ENCODE peak calls at places on chromosomes 1 and 21, in ten cellular contexts. R is GM19239; S is GM04504; B is NCI-H1930; A is astrocyte; C is skeletal muscle cell; M is Calu3; G is NCI-H187; X is mucosa of descending colon; E is activated T-helper 1 cell treated with anti-CD3 and anti-CD28 coated beads, Interleukin-2, amount 50 U/mL, for 16 hours. K is an unnamed sample.

GRCh38 chr1:76141898-76142297 is 67.4 kb downstream of the ST6GALNAC3 start:
- DNase-seq in S (no peak), X (no peak), M (no peak), B (no peak), E (no peak), G (no peak), R (no peak), A (no peak), C (no peak), K (no peak)

GRCh38 chr1:76281306-76281705 is 206.8 kb downstream of the ST6GALNAC3 start:
- DNase-seq in S (no peak), X (no peak), E (no peak), R (no peak), M (no peak), G (no peak), A (no peak), B (no peak), C (no peak), K (no peak)

GRCh38 chr1:199283814-199284213 is 645.0 kb downstream of the PTPRC start:
- DNase-seq in M (no peak), E (no peak), X (no peak), B (no peak), A (peak; percentile 74), S (no peak), G (no peak), R (no peak), C (no peak), K (no peak)

GRCh38 chr1:91763252-91763651 is 122.7 kb downstream of the TGFBR3 start:
- DNase-seq in S (no peak), R (no peak), E (no peak), C (no peak), B (no peak), A (no peak), X (no peak), M (no peak), G (no peak), K (no peak)

GRCh38 chr1:109802136-109802900 is 38.6 kb upstream of the EPS8L3 start:
- DNase-seq in R (no peak), X (no peak), E (no peak), A (no peak), S (no peak), C (no peak), B (no peak), G (no peak), M (no peak), K (no peak)

GRCh38 chr21:38965910-38966504 is 160.3 kb downstream of the ETS2 start:
- DNase-seq in C (no peak), X (peak; percentile 83), S (no peak), G (peak; percentile 79), E (no peak), B (no peak), A (no peak), M (peak; percentile 79), R (no peak), K (peak; percentile 89)

GRCh38 chr1:61426884-61427283 is 298.1 kb downstream of the TM2D1 start:
- DNase-seq in X (no peak), S (no peak), B (no peak), G (no peak), E (no peak), M (no peak), R (no peak), A (no peak), C (no peak), K (no peak)

GRCh38 chr1:65799601-65800000 is 6.9 kb downstream of the PDE4B start:
- DNase-seq in X (no peak), B (no peak), S (no peak), C (no peak), R (no peak), E (no peak), G (no peak), A (no peak), M (no peak), K (no peak)

GRCh38 chr1:50174101-50174500 is 65.4 kb downstream of the ELAVL4 start:
- DNase-seq in C (no peak), R (no peak), B (no peak), X (no peak), A (no peak), S (no peak), E (no peak), M (no peak), G (no peak), K (no peak)

GRCh38 chr1:151618470-151618869 is 6.6 kb downstream of the SNX27 start:
- DNase-seq in S (no peak), R (no peak), X (no peak), M (no peak), G (no peak), B (no peak), A (no peak), E (no peak), C (no peak), K (peak; percentile 57)

GRCh38 chr1:14037101-14037807 is 337.3 kb downstream of the PRDM2 start:
- DNase-seq in B (no peak), G (no peak), A (peak; percentile 8), S (no peak), R (no peak), C (no peak), M (no peak), E (no peak), X (no peak), K (no peak)

GRCh38 chr1:56473582-56474270 is 105.6 kb downstream of the PLPP3 start:
- DNase-seq in B (no peak), G (no peak), E (no peak), C (no peak), M (no peak), R (no peak), X (no peak), A (peak; percentile 12), S (no peak), K (no peak)

GRCh38 chr21:29477941-29478340 is 179.2 kb downstream of the BACH1 start:
- DNase-seq in C (peak; percentile 51), E (no peak), B (no peak), X (no peak), G (no peak), A (peak; percentile 85), R (no peak), M (no peak), S (no peak), K (no peak)

GRCh38 chr1:99456536-99456935 is 189.4 kb upstream of the PALMD start:
- DNase-seq in C (no peak), R (no peak), A (peak; percentile 60), E (no peak), M (no peak), X (no peak), B (no peak), G (no peak), S (no peak), K (no peak)

GRCh38 chr1:62784509-62785365 is 805 bp downstream of the ATG4C start:
- DNase-seq in X (no peak), E (no peak), M (no peak), B (no peak), R (no peak), G (no peak), S (no peak), A (peak; percentile 15), C (no peak), K (peak; percentile 68)

GRCh38 chr21:42091899-42092508 is 20.9 kb downstream of the UMODL1 start:
- DNase-seq in B (no peak), R (no peak), G (peak; percentile 85), C (no peak), E (no peak), X (peak; percentile 41), A (no peak), S (no peak), M (no peak), K (no peak)

GRCh38 chr1:28860332-28861073 is 48.5 kb downstream of the OPRD1 start:
- DNase-seq in C (no peak), X (no peak), M (peak; percentile 76), R (peak; percentile 58), S (no peak), B (no peak), G (no peak), A (peak; percentile 56), E (no peak), K (no peak)

GRCh38 chr21:45860493-45861155 is 120.9 kb upstream of the COL6A1 start:
- DNase-seq in M (no peak), R (no peak), X (no peak), C (no peak), S (no peak), B (no peak), G (no peak), A (no peak), E (no peak), K (no peak)

GRCh38 chr1:247332901-247333361 is 1.3 kb upstream of the ZNF496 start:
- DNase-seq in B (no peak), S (no peak), C (no peak), M (no peak), X (peak; percentile 61), A (peak; percentile 45), E (no peak), G (no peak), R (no peak), K (no peak)

GRCh38 chr1:45340816-45341215 is 576 bp upstream of the MUTYH start:
- DNase-seq in C (no peak), S (no peak), M (no peak), R (no peak), E (no peak), X (no peak), A (no peak), G (no peak), B (no peak), K (peak; percentile 45)

GRCh38 chr21:22758478-22758877 is 1760.3 kb downstream of the NCAM2 start:
- DNase-seq in M (no peak), R (no peak), E (no peak), C (peak; percentile 15), B (no peak), X (no peak), A (no peak), S (no peak), G (no peak), K (no peak)

GRCh38 chr1:87644500-87645245 is 316.0 kb downstream of the LMO4 start:
- DNase-seq in C (peak; percentile 29), S (peak; percentile 36), X (no peak), M (peak; percentile 13), E (no peak), G (no peak), A (peak; percentile 86), R (no peak), B (no peak), K (no peak)

GRCh38 chr1:7299329-7299799 is 471.7 kb upstream of the VAMP3 start:
- DNase-seq in B (no peak), X (no peak), C (peak; percentile 99), A (peak; percentile 98), M (peak; percentile 37), E (no peak), G (no peak), R (no peak), S (peak; percentile 90), K (no peak)

GRCh38 chr1:222950892-222951291 is 136.1 kb downstream of the DISP1 start:
- DNase-seq in X (no peak), B (no peak), S (no peak), R (no peak), C (no peak), M (peak; percentile 6), A (no peak), G (no peak), E (no peak), K (no peak)

GRCh38 chr1:32240140-32240951 is 6.7 kb upstream of the FAM167B start:
- DNase-seq in R (peak; percentile 41), G (peak; percentile 91), M (peak; percentile 77), X (peak; percentile 86), C (no peak), A (peak; percentile 27), E (peak; percentile 45), B (peak; percentile 91), S (no peak), K (peak; percentile 55)

GRCh38 chr21:18549214-18549905 is 145.8 kb upstream of the TMPRSS15 start:
- DNase-seq in S (no peak), A (peak; percentile 36), R (no peak), B (no peak), E (no peak), C (peak; percentile 33), M (no peak), X (no peak), G (no peak), K (no peak)

GRCh38 chr1:30877205-30877912 is 31.2 kb downstream of the SDC3 start:
- DNase-seq in C (peak; percentile 62), S (peak; percentile 65), G (no peak), X (no peak), R (no peak), A (peak; percentile 62), M (no peak), E (no peak), B (no peak), K (no peak)

GRCh38 chr1:76786232-76786631 is 81.0 kb upstream of the ST6GALNAC5 start:
- DNase-seq in M (no peak), R (no peak), E (no peak), S (peak; percentile 24), X (no peak), B (no peak), G (no peak), A (no peak), C (no peak), K (no peak)

K was measured in SK-N-DZ.